ENCODE peak calls at places on chromosomes 4 and X, in four cellular contexts. H is IMR-90, L is neural progenitor cell, X is heart right ventricle. R is an unnamed sample.

GRCh38 chr4:83043801-83044407 is 8.9 kb downstream of the COPS4 start:
- DNase-seq in H (peak), L (no peak), X (no peak), R (peak)

GRCh38 chr4:142475663-142476062 is 370.4 kb downstream of the INPP4B start:
- DNase-seq in H (peak), L (no peak), X (no peak), R (no peak)

GRCh38 chr4:82042042-82042441 is 331.7 kb downstream of the HNRNPD start:
- DNase-seq in H (no peak), L (no peak), X (no peak), R (no peak)

GRCh38 chr4:74624351-74625151 is 169.8 kb downstream of the BTC start:
- DNase-seq in H (peak), L (no peak), X (no peak), R (peak)

GRCh38 chrX:24732705-24733104 is 39.0 kb downstream of the POLA1 start:
- DNase-seq in H (peak), L (no peak), X (no peak), R (no peak)

GRCh38 chr4:180669637-180670036 is 1573.6 kb upstream of the TENM3 start:
- DNase-seq in H (peak), L (no peak), X (no peak), R (no peak)

GRCh38 chrX:56788717-56789122 is 59.7 kb downstream of the NBDY start:
- DNase-seq in H (peak), L (no peak), X (no peak), R (peak)

GRCh38 chr4:154314248-154314647 is 177.4 kb downstream of the DCHS2 start:
- DNase-seq in H (no peak), L (peak), X (no peak), R (peak)

GRCh38 chr4:4410271-4410670 is 23.4 kb downstream of the NSG1 start:
- DNase-seq in H (no peak), L (no peak), X (no peak), R (no peak)

GRCh38 chr4:54109226-54110018 is 9.5 kb downstream of the GSX2 start:
- DNase-seq in H (no peak), L (peak), X (no peak), R (no peak)

DNA sequence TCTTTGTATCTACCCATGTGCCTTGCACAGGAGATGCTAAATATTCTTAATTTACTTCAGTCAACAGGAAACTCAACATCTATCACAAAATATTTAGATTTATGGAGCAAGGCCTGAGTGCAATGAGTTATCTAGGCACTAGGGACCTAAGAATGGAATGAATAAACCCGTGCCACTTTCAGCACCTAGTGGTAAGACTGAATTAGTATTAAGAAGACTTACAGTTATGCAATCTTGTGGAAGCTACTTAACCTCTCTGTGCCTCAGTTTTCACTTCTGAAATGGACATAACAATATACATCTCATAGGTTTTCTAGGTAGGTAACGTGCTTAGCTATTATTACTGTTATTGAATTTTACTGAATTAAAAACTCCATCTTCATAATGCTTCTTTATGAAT is 144.6 kb upstream of the MAP3K15 start:
- DNase-seq in H (no peak), L (no peak), X (no peak), R (no peak)
- TF ChIP-seq CTCF in H (no peak), L (no peak), X (no peak), R (peak)

GRCh38 chrX:17359500-17359899 is 15.5 kb upstream of the NHS start:
- DNase-seq in H (no peak), L (no peak), X (no peak), R (no peak)

GRCh38 chrX:17361620-17362019 is 13.4 kb upstream of the NHS start:
- DNase-seq in H (no peak), L (peak), X (no peak), R (no peak)

GRCh38 chrX:17355976-17356375 is 19.0 kb upstream of the NHS start:
- DNase-seq in H (no peak), L (no peak), X (no peak), R (no peak)
- TF ChIP-seq CTCF in H (no peak), L (no peak), X (no peak), R (no peak)

DNA sequence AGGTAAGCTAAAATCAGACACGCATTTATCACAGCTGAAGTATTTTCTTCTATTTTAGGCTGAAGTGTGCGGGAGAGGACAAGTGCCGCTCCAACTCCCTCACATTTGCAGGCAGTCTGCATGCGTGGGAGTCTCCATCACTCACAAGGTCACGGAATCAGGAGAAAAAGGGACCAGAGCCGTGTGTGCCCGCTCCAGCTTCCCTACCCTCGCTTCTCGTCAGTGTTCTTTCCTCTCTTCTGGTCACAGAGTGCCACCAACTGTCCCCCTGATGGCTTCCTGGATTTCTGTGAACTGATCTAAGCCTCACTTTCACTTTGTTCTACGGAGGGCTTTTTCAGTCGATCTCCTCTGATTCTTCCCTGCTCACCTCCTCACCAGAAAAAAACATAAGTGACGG is 407.3 kb upstream of the AADAT start:
- DNase-seq in H (no peak), L (peak), X (no peak), R (no peak)
- TF ChIP-seq CTCF in H (no peak), L (no peak), X (no peak), R (no peak)

GRCh38 chr4:15144249-15144966 is 142.1 kb downstream of the CPEB2 start:
- DNase-seq in H (no peak), L (peak), X (peak), R (no peak)
- TF ChIP-seq CTCF in H (no peak), L (peak), X (peak), R (peak)

DNA sequence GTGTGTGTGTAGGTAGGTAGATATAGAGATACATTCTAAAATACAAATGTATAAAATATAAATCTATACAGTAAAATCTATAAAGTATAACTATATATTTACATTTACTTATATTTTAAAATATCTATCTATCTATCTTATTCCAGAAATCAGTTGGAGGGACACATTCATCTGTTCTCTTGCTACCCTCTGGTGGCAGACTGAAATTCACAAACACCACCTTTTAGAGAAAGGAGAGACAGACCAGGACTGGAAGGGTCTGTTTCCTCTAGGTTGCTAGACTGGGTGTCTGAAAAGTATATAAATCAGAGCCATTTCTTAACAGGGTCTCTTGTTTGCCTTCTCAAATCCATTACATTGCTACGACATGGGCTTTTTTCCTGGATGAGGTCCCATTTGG is 343.0 kb downstream of the OPHN1 start:
- DNase-seq in H (no peak), L (no peak), X (no peak), R (no peak)
- TF ChIP-seq CTCF in H (peak), L (peak), X (peak), R (peak)

DNA sequence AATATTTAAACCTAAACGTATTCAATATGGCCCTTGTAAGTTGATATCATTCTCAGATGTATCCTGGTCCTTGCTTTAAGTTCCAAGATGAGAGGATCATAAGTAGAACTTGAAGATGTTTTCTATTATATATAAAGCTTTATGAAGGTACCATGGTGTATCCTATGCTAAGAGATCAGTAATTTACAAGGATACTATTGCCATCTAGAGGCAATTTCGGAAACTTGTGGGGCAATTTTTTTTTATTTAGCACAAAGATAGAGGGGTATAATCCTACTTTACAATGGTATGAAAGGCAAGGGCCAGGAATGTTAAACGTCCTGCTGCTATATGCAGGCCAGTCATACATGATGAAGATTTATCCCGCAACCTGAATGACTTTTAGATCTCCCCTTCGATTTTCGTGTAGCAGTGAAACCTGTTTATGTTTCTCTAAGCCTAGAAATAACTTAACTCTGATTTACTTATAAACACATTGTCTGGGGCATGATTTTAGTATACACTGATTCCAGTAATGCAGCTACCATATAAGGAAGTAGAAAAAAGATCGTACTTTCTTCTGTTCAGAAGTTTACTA is 2.5 kb downstream of the SLC25A31 start:
- DNase-seq in H (peak), L (peak), X (no peak), R (peak)
- TF ChIP-seq CTCF in H (peak), L (peak), X (peak), R (peak)

GRCh38 chrX:38304010-38304409 is 23.3 kb downstream of the RPGR start:
- DNase-seq in H (peak), L (peak), X (no peak), R (peak)
- TF ChIP-seq CTCF in H (peak), L (peak), X (peak), R (peak)

DNA sequence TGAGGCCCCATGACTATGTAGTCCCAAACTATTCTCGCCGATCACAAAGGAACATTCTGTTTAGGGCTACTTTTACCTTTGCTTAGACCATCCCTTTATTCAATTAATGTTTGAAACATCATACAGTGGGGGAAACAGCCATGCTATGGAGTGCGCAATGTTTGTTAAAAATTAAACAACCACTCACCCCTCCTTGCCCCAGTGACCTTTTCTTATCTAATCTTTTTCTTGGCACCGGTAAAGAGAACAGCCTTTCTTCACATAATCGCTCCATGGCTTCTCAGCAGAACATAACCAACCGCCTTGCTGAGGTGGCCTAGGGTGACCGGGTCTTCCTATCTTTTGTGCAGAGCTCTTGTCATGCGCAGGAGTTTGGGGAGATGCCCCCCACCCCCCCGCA is 152.6 kb downstream of the VCX3A start:
- DNase-seq in H (no peak), L (no peak), X (no peak), R (no peak)
- TF ChIP-seq CTCF in H (no peak), L (no peak), X (no peak), R (no peak)

GRCh38 chr4:113094327-113094726 is 44.9 kb downstream of the ANK2 start:
- DNase-seq in H (no peak), L (no peak), X (no peak), R (no peak)

GRCh38 chr4:113090954-113091353 is 41.5 kb downstream of the ANK2 start:
- DNase-seq in H (no peak), L (no peak), X (no peak), R (no peak)

DNA sequence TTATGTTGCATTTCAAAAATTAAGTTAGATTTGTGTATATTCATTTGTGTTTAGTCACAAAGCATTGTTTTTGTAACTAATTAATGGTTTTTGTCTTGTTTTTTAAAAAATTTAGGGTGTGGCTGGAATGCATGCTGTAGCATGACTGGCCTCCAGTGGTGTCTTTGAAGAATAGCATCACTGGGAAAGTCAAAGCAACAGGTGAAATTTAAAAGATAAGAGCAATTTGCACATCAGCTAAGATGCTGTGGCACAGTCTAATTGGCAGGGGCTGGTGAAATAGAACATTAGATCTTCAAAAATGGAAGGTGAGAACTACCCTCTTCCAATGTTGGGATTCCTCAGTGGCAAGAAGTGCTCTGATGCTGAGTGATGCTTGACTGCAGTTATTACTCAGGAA is 45.3 kb downstream of the ANK2 start:
- DNase-seq in H (no peak), L (peak), X (no peak), R (peak)
- TF ChIP-seq CTCF in H (peak), L (peak), X (peak), R (peak)

R was measured in HFFc6.